ENCODE peak calls at places on chromosome 20, in eight cellular contexts. N, C, Y, V, H, E, I and O are unnamed samples.
A peak's percentile ranks its signal among the peaks of the same experiment; 100 is the strongest.

GRCh38 chr20:36465109-36466080 is 75.9 kb upstream of the MYL9 start:
- DNase-seq in N (no peak), H (no peak), Y (peak; percentile 85), I (peak; percentile 65), C (no peak), V (peak; percentile 70), E (peak; percentile 66), O (peak; percentile 93)

GRCh38 chr20:53061305-53061704 is 89.1 kb downstream of the TSHZ2 start:
- DNase-seq in E (no peak), C (no peak), I (no peak), V (no peak), N (no peak), H (no peak), Y (no peak), O (no peak)

GRCh38 chr20:5696011-5696559 is 54.1 kb upstream of the SHLD1 start:
- DNase-seq in I (peak; percentile 96), Y (peak; percentile 24), H (no peak), E (peak; percentile 47), N (no peak), V (no peak), C (no peak), O (peak; percentile 79)

GRCh38 chr20:15100506-15101160 is 763.2 kb upstream of the FLRT3 start:
- DNase-seq in I (no peak), C (no peak), Y (peak; percentile 25), N (no peak), V (no peak), E (no peak), H (no peak), O (no peak)

GRCh38 chr20:24871429-24872213 is 77.4 kb upstream of the CST7 start:
- DNase-seq in E (no peak), V (no peak), H (no peak), N (no peak), I (no peak), Y (no peak), C (no peak), O (no peak)

GRCh38 chr20:856361-856775 is 22.9 kb downstream of the FAM110A start:
- DNase-seq in H (no peak), I (peak; percentile 68), N (no peak), E (no peak), Y (peak; percentile 81), C (peak; percentile 64), V (peak; percentile 32), O (peak; percentile 36)

GRCh38 chr20:50592282-50593004 is 82.3 kb downstream of the PTPN1 start:
- DNase-seq in E (no peak), H (no peak), N (no peak), I (no peak), C (no peak), V (no peak), Y (no peak), O (peak; percentile 69)

GRCh38 chr20:378961-379336 is 1.6 kb upstream of the TRIB3 start:
- DNase-seq in H (no peak), V (no peak), C (no peak), N (no peak), I (no peak), Y (no peak), E (no peak), O (no peak)

GRCh38 chr20:44896583-44896982 is 11.1 kb downstream of the YWHAB start:
- DNase-seq in H (no peak), E (peak; percentile 35), I (peak; percentile 74), C (no peak), V (no peak), N (no peak), Y (peak; percentile 40), O (peak; percentile 72)

GRCh38 chr20:19683822-19684221 is 74.2 kb upstream of the RIN2 start:
- DNase-seq in H (no peak), N (no peak), I (no peak), E (no peak), Y (no peak), C (no peak), V (no peak), O (no peak)